ENCODE peak calls at places on chromosomes 2 and 18, in six cellular contexts. One of them, this sample, is unnamed.

GRCh38 chr18:28365406-28365805 is 188.5 kb upstream of the CDH2 start:
- DNase-seq in HL-60: no peak
- DNase-seq in GM12864: no peak
- DNase-seq in endodermal cell: no peak
- DNase-seq in HFF-Myc: no peak
- DNase-seq in fibroblast of lung: no peak
- DNase-seq in this sample: no peak

GRCh38 chr2:88038263-88039105 is 17.1 kb downstream of the KRCC1 start:
- DNase-seq in HL-60: no peak
- DNase-seq in GM12864: no peak
- DNase-seq in endodermal cell: no peak
- DNase-seq in HFF-Myc: peak
- DNase-seq in fibroblast of lung: peak
- DNase-seq in this sample: peak

GRCh38 chr18:79936641-79937040 is 14.8 kb downstream of the SLC66A2 start:
- DNase-seq in HL-60: no peak
- DNase-seq in GM12864: no peak
- DNase-seq in endodermal cell: peak
- DNase-seq in HFF-Myc: no peak
- DNase-seq in fibroblast of lung: no peak
- DNase-seq in this sample: no peak

GRCh38 chr2:201523506-201523905 is 72.0 kb downstream of the STRADB start:
- DNase-seq in HL-60: no peak
- DNase-seq in GM12864: no peak
- DNase-seq in endodermal cell: no peak
- DNase-seq in HFF-Myc: no peak
- DNase-seq in fibroblast of lung: no peak
- DNase-seq in this sample: no peak

GRCh38 chr2:216774620-216775019 is 79.3 kb upstream of the IGFBP5 start:
- DNase-seq in HL-60: no peak
- DNase-seq in GM12864: no peak
- DNase-seq in endodermal cell: no peak
- DNase-seq in HFF-Myc: no peak
- DNase-seq in fibroblast of lung: peak
- DNase-seq in this sample: peak

GRCh38 chr18:13137939-13138821 is 80.4 kb upstream of the LDLRAD4 start:
- DNase-seq in HL-60: peak
- DNase-seq in GM12864: peak
- DNase-seq in endodermal cell: no peak
- DNase-seq in HFF-Myc: no peak
- DNase-seq in fibroblast of lung: peak
- DNase-seq in this sample: peak

GRCh38 chr2:110747522-110748488 is 15.4 kb downstream of the ACOXL start:
- DNase-seq in HL-60: no peak
- DNase-seq in GM12864: no peak
- DNase-seq in endodermal cell: no peak
- DNase-seq in HFF-Myc: no peak
- DNase-seq in fibroblast of lung: no peak
- DNase-seq in this sample: no peak

GRCh38 chr2:220143336-220143735 is 515.9 kb downstream of the SLC4A3 start:
- DNase-seq in HL-60: no peak
- DNase-seq in GM12864: no peak
- DNase-seq in endodermal cell: no peak
- DNase-seq in HFF-Myc: peak
- DNase-seq in fibroblast of lung: peak
- DNase-seq in this sample: peak

GRCh38 chr2:88590998-88591613 is 36.2 kb downstream of the EIF2AK3 start:
- DNase-seq in HL-60: peak
- DNase-seq in GM12864: peak
- DNase-seq in endodermal cell: peak
- DNase-seq in HFF-Myc: peak
- DNase-seq in fibroblast of lung: peak
- DNase-seq in this sample: peak

GRCh38 chr2:120275617-120276400 is 23.2 kb downstream of the RALB start:
- DNase-seq in HL-60: no peak
- DNase-seq in GM12864: no peak
- DNase-seq in endodermal cell: no peak
- DNase-seq in HFF-Myc: no peak
- DNase-seq in fibroblast of lung: no peak
- DNase-seq in this sample: no peak

GRCh38 chr2:41791523-41791922 is 256.3 kb upstream of the PKDCC start:
- DNase-seq in HL-60: peak
- DNase-seq in GM12864: peak
- DNase-seq in endodermal cell: peak
- DNase-seq in HFF-Myc: peak
- DNase-seq in fibroblast of lung: peak
- DNase-seq in this sample: peak

GRCh38 chr2:218983971-218984238 is 1.1 kb downstream of the FEV start:
- DNase-seq in HL-60: no peak
- DNase-seq in GM12864: no peak
- DNase-seq in endodermal cell: no peak
- DNase-seq in HFF-Myc: no peak
- DNase-seq in fibroblast of lung: no peak
- DNase-seq in this sample: no peak

GRCh38 chr2:218986148-218986761 is 1.3 kb upstream of the FEV start:
- DNase-seq in HL-60: no peak
- DNase-seq in GM12864: no peak
- DNase-seq in endodermal cell: no peak
- DNase-seq in HFF-Myc: no peak
- DNase-seq in fibroblast of lung: no peak
- DNase-seq in this sample: no peak

GRCh38 chr2:218985325-218986091 is 524 bp upstream of the FEV start:
- DNase-seq in HL-60: no peak
- DNase-seq in GM12864: no peak
- DNase-seq in endodermal cell: peak
- DNase-seq in HFF-Myc: no peak
- DNase-seq in fibroblast of lung: no peak
- DNase-seq in this sample: no peak

GRCh38 chr2:218984239-218985020 is 554 bp downstream of the FEV start:
- DNase-seq in HL-60: no peak
- DNase-seq in GM12864: no peak
- DNase-seq in endodermal cell: peak
- DNase-seq in HFF-Myc: no peak
- DNase-seq in fibroblast of lung: no peak
- DNase-seq in this sample: no peak

GRCh38 chr2:218985021-218985324 is at the start of gene FEV:
- DNase-seq in HL-60: no peak
- DNase-seq in GM12864: no peak
- DNase-seq in endodermal cell: no peak
- DNase-seq in HFF-Myc: no peak
- DNase-seq in fibroblast of lung: no peak
- DNase-seq in this sample: no peak
- H3K4me3 ChIP-seq in HL-60: no peak
- H3K4me3 ChIP-seq in GM12864: no peak
- H3K4me3 ChIP-seq in endodermal cell: peak
- H3K4me3 ChIP-seq in HFF-Myc: no peak
- H3K4me3 ChIP-seq in fibroblast of lung: no peak
- H3K4me3 ChIP-seq in this sample: no peak

GRCh38 chr2:223989206-223989859 is 32.1 kb downstream of the MRPL44 start:
- DNase-seq in HL-60: no peak
- DNase-seq in GM12864: no peak
- DNase-seq in endodermal cell: no peak
- DNase-seq in HFF-Myc: no peak
- DNase-seq in fibroblast of lung: no peak
- DNase-seq in this sample: no peak
- TF ChIP-seq CTCF in HL-60: no peak
- TF ChIP-seq CTCF in GM12864: no peak
- TF ChIP-seq CTCF in endodermal cell: peak
- TF ChIP-seq CTCF in HFF-Myc: no peak
- TF ChIP-seq CTCF in fibroblast of lung: no peak
- TF ChIP-seq CTCF in this sample: no peak

GRCh38 chr2:69565431-69565839 is 78.1 kb downstream of the AAK1 start:
- DNase-seq in HL-60: peak
- DNase-seq in GM12864: no peak
- DNase-seq in endodermal cell: peak
- DNase-seq in HFF-Myc: no peak
- DNase-seq in fibroblast of lung: peak
- DNase-seq in this sample: no peak

GRCh38 chr2:69561041-69561550 is 82.4 kb downstream of the AAK1 start:
- DNase-seq in HL-60: no peak
- DNase-seq in GM12864: no peak
- DNase-seq in endodermal cell: no peak
- DNase-seq in HFF-Myc: no peak
- DNase-seq in fibroblast of lung: no peak
- DNase-seq in this sample: no peak

GRCh38 chr2:69564604-69565003 is 78.9 kb downstream of the AAK1 start:
- DNase-seq in HL-60: no peak
- DNase-seq in GM12864: no peak
- DNase-seq in endodermal cell: no peak
- DNase-seq in HFF-Myc: no peak
- DNase-seq in fibroblast of lung: no peak
- DNase-seq in this sample: no peak

GRCh38 chr2:69559696-69560482 is 83.7 kb downstream of the AAK1 start:
- DNase-seq in HL-60: peak
- DNase-seq in GM12864: peak
- DNase-seq in endodermal cell: peak
- DNase-seq in HFF-Myc: no peak
- DNase-seq in fibroblast of lung: peak
- DNase-seq in this sample: peak

DNA sequence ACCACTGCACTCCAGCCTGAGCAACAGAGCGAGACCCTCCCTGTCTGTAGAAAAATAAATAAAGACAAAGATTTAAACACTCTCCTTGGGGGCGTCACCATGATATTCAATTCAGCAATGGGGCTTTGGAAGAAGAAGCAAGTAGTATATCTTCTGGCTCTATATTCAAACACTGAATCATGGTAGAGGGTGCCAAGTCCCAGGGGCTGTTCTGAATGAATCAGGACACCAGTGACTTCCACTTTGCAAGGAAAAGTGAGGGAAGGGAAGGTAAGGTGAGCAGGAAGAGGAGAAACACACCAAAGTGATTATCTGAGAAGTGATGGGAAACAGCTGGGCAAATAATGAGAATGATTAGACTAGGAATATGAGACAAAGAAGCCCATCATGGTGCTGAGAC is 80.5 kb downstream of the AAK1 start:
- DNase-seq in HL-60: no peak
- DNase-seq in GM12864: no peak
- DNase-seq in endodermal cell: no peak
- DNase-seq in HFF-Myc: no peak
- DNase-seq in fibroblast of lung: no peak
- DNase-seq in this sample: no peak
- H3K4me3 ChIP-seq in HL-60: no peak
- H3K4me3 ChIP-seq in GM12864: no peak
- H3K4me3 ChIP-seq in endodermal cell: no peak
- H3K4me3 ChIP-seq in HFF-Myc: no peak
- H3K4me3 ChIP-seq in fibroblast of lung: no peak
- H3K4me3 ChIP-seq in this sample: no peak

GRCh38 chr2:207825958-207826330 is 56.2 kb upstream of the FZD5 start:
- DNase-seq in HL-60: no peak
- DNase-seq in GM12864: no peak
- DNase-seq in endodermal cell: peak
- DNase-seq in HFF-Myc: no peak
- DNase-seq in fibroblast of lung: no peak
- DNase-seq in this sample: no peak
- TF ChIP-seq CTCF in HL-60: no peak
- TF ChIP-seq CTCF in GM12864: no peak
- TF ChIP-seq CTCF in endodermal cell: no peak
- TF ChIP-seq CTCF in HFF-Myc: no peak
- TF ChIP-seq CTCF in fibroblast of lung: no peak
- TF ChIP-seq CTCF in this sample: no peak

DNA sequence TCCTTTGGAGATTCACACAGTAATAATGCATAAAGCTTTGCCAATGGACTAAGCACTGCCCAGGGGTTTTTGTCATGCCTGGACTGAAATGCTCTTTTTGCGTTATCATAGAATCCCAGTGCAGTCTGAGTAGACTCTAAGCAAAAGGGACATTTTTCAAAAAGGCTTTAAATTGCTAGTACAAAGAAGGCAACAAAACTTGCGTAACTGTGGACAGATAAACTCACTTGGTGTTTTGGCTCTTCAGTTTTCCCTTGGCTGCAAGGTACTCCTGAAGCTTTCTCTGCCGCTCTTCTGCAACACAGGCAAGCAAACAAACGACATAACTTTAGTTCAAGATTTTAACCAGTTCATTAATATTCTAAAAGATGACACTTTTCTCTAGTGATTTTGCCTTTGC is 2.1 kb downstream of the CKAP2L start:
- DNase-seq in HL-60: no peak
- DNase-seq in GM12864: no peak
- DNase-seq in endodermal cell: no peak
- DNase-seq in HFF-Myc: no peak
- DNase-seq in fibroblast of lung: no peak
- DNase-seq in this sample: no peak
- H3K4me3 ChIP-seq in HL-60: no peak
- H3K4me3 ChIP-seq in GM12864: no peak
- H3K4me3 ChIP-seq in endodermal cell: peak
- H3K4me3 ChIP-seq in HFF-Myc: no peak
- H3K4me3 ChIP-seq in fibroblast of lung: no peak
- H3K4me3 ChIP-seq in this sample: no peak

GRCh38 chr2:65018141-65018582 is 29.0 kb downstream of the SLC1A4 start:
- DNase-seq in HL-60: peak
- DNase-seq in GM12864: no peak
- DNase-seq in endodermal cell: no peak
- DNase-seq in HFF-Myc: no peak
- DNase-seq in fibroblast of lung: no peak
- DNase-seq in this sample: no peak

GRCh38 chr2:65015731-65016130 is 26.5 kb downstream of the SLC1A4 start:
- DNase-seq in HL-60: no peak
- DNase-seq in GM12864: no peak
- DNase-seq in endodermal cell: no peak
- DNase-seq in HFF-Myc: no peak
- DNase-seq in fibroblast of lung: no peak
- DNase-seq in this sample: peak

GRCh38 chr2:65016789-65017188 is 27.6 kb downstream of the SLC1A4 start:
- DNase-seq in HL-60: no peak
- DNase-seq in GM12864: no peak
- DNase-seq in endodermal cell: no peak
- DNase-seq in HFF-Myc: no peak
- DNase-seq in fibroblast of lung: no peak
- DNase-seq in this sample: no peak

GRCh38 chr2:65019010-65019409 is 29.8 kb downstream of the SLC1A4 start:
- DNase-seq in HL-60: no peak
- DNase-seq in GM12864: no peak
- DNase-seq in endodermal cell: no peak
- DNase-seq in HFF-Myc: no peak
- DNase-seq in fibroblast of lung: no peak
- DNase-seq in this sample: no peak

DNA sequence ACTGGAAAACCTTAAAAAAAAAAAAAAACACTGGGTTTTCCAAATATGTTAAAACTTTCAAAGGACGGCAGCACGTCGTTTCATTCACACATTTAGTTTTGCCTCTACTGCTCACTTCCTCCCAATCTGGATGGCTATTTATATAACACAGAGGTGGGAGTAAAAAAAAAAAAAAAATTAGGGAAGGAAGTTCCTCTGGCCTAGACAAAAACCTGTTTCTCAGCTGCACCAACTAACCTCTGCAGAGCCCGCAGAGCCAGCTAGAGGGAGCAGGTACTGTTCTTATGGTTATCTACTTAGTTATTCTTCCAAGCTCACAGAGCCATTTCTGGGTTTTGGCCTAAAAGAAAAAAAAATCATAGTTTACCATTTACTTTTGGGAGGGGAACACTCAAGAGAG is 28.1 kb downstream of the SLC1A4 start:
- DNase-seq in HL-60: peak
- DNase-seq in GM12864: no peak
- DNase-seq in endodermal cell: peak
- DNase-seq in HFF-Myc: no peak
- DNase-seq in fibroblast of lung: no peak
- DNase-seq in this sample: no peak
- TF ChIP-seq CTCF in HL-60: peak
- TF ChIP-seq CTCF in GM12864: peak
- TF ChIP-seq CTCF in endodermal cell: peak
- TF ChIP-seq CTCF in HFF-Myc: peak
- TF ChIP-seq CTCF in fibroblast of lung: no peak
- TF ChIP-seq CTCF in this sample: peak